ENCODE peak calls at places on chromosome 11, in seven cellular contexts. One of them, this sample, is unnamed.

GRCh38 chr11:36672815-36673450 is 74.9 kb upstream of the RAG2 start:
- DNase-seq in GM12878: no peak
- DNase-seq in HepG2: peak; percentile 55
- DNase-seq in H1: no peak
- DNase-seq in K562: peak; percentile 55
- DNase-seq in HCT116: peak; percentile 38
- DNase-seq in SK-N-SH: peak; percentile 33
- DNase-seq in this sample: peak; percentile 79

GRCh38 chr11:2746401-2747230 is 46.8 kb upstream of the KCNQ1OT1 start:
- DNase-seq in HCT116: no peak
- DNase-seq in GM12878: no peak
- DNase-seq in K562: no peak
- DNase-seq in SK-N-SH: peak; percentile 87
- DNase-seq in HepG2: no peak
- DNase-seq in H1: no peak
- DNase-seq in this sample: no peak

GRCh38 chr11:12413141-12414055 is 36.0 kb downstream of the PARVA start:
- DNase-seq in HCT116: no peak
- DNase-seq in SK-N-SH: no peak
- DNase-seq in HepG2: no peak
- DNase-seq in GM12878: no peak
- DNase-seq in H1: no peak
- DNase-seq in K562: no peak
- DNase-seq in this sample: no peak

GRCh38 chr11:93234602-93235207 is 36.9 kb upstream of the SLC36A4 start:
- DNase-seq in HepG2: peak; percentile 61
- DNase-seq in K562: peak; percentile 73
- DNase-seq in SK-N-SH: peak; percentile 78
- DNase-seq in GM12878: peak; percentile 42
- DNase-seq in H1: peak; percentile 49
- DNase-seq in HCT116: peak; percentile 61
- DNase-seq in this sample: peak; percentile 56

GRCh38 chr11:86869966-86870570 is 69.7 kb downstream of the PRSS23 start:
- DNase-seq in GM12878: no peak
- DNase-seq in SK-N-SH: peak; percentile 69
- DNase-seq in H1: peak; percentile 10
- DNase-seq in K562: peak; percentile 78
- DNase-seq in HepG2: peak; percentile 29
- DNase-seq in HCT116: peak; percentile 41
- DNase-seq in this sample: peak; percentile 72

GRCh38 chr11:93444671-93445073 is 98.5 kb downstream of the SMCO4 start:
- DNase-seq in GM12878: no peak
- DNase-seq in H1: peak; percentile 69
- DNase-seq in HCT116: no peak
- DNase-seq in SK-N-SH: no peak
- DNase-seq in K562: peak; percentile 68
- DNase-seq in HepG2: peak; percentile 60
- DNase-seq in this sample: no peak

GRCh38 chr11:121933694-121934093 is 182.3 kb downstream of the BLID start:
- DNase-seq in H1: no peak
- DNase-seq in GM12878: no peak
- DNase-seq in HepG2: no peak
- DNase-seq in SK-N-SH: no peak
- DNase-seq in K562: no peak
- DNase-seq in HCT116: no peak
- DNase-seq in this sample: no peak

GRCh38 chr11:105821366-105821765 is 200.7 kb downstream of the MSANTD4 start:
- DNase-seq in GM12878: no peak
- DNase-seq in K562: no peak
- DNase-seq in HCT116: no peak
- DNase-seq in HepG2: no peak
- DNase-seq in SK-N-SH: no peak
- DNase-seq in H1: no peak
- DNase-seq in this sample: no peak

GRCh38 chr11:8268530-8269461 is 5.1 kb upstream of the LMO1 start:
- DNase-seq in K562: no peak
- DNase-seq in SK-N-SH: peak; percentile 83
- DNase-seq in HCT116: no peak
- DNase-seq in H1: no peak
- DNase-seq in HepG2: no peak
- DNase-seq in GM12878: no peak
- DNase-seq in this sample: no peak

GRCh38 chr11:19370100-19370861 is 129.5 kb upstream of the E2F8 start:
- DNase-seq in HepG2: no peak
- DNase-seq in HCT116: no peak
- DNase-seq in H1: no peak
- DNase-seq in SK-N-SH: no peak
- DNase-seq in K562: no peak
- DNase-seq in GM12878: no peak
- DNase-seq in this sample: peak; percentile 86

GRCh38 chr11:27649800-27650199 is 50.5 kb downstream of the BDNF start:
- DNase-seq in SK-N-SH: no peak
- DNase-seq in K562: no peak
- DNase-seq in HepG2: no peak
- DNase-seq in H1: no peak
- DNase-seq in GM12878: no peak
- DNase-seq in HCT116: no peak
- DNase-seq in this sample: no peak

GRCh38 chr11:74683279-74683871 is 47.9 kb downstream of the CHRDL2 start:
- DNase-seq in HepG2: no peak
- DNase-seq in GM12878: no peak
- DNase-seq in K562: no peak
- DNase-seq in SK-N-SH: peak; percentile 87
- DNase-seq in HCT116: no peak
- DNase-seq in H1: no peak
- DNase-seq in this sample: no peak

GRCh38 chr11:31800398-31801265 is 10.5 kb downstream of the PAX6 start:
- DNase-seq in SK-N-SH: no peak
- DNase-seq in GM12878: no peak
- DNase-seq in K562: no peak
- DNase-seq in H1: no peak
- DNase-seq in HepG2: no peak
- DNase-seq in HCT116: no peak
- DNase-seq in this sample: no peak

GRCh38 chr11:26187639-26188038 is 144.3 kb upstream of the ANO3 start:
- DNase-seq in K562: no peak
- DNase-seq in HepG2: peak; percentile 62
- DNase-seq in GM12878: no peak
- DNase-seq in H1: no peak
- DNase-seq in HCT116: no peak
- DNase-seq in SK-N-SH: no peak
- DNase-seq in this sample: no peak

GRCh38 chr11:44578279-44578678 is 12.8 kb downstream of the CD82 start:
- DNase-seq in K562: no peak
- DNase-seq in SK-N-SH: no peak
- DNase-seq in GM12878: no peak
- DNase-seq in H1: no peak
- DNase-seq in HepG2: no peak
- DNase-seq in HCT116: no peak
- DNase-seq in this sample: no peak

GRCh38 chr11:86575208-86575855 is 97.1 kb downstream of the ME3 start:
- DNase-seq in H1: no peak
- DNase-seq in SK-N-SH: no peak
- DNase-seq in GM12878: no peak
- DNase-seq in K562: no peak
- DNase-seq in HepG2: no peak
- DNase-seq in HCT116: no peak
- DNase-seq in this sample: no peak

GRCh38 chr11:121722431-121723256 is 269.9 kb upstream of the SORL1-AS1 start:
- DNase-seq in HepG2: peak; percentile 87
- DNase-seq in GM12878: no peak
- DNase-seq in K562: no peak
- DNase-seq in H1: peak; percentile 33
- DNase-seq in HCT116: no peak
- DNase-seq in SK-N-SH: peak; percentile 82
- DNase-seq in this sample: peak; percentile 37

GRCh38 chr11:125211191-125211953 is 46.8 kb downstream of the PKNOX2 start:
- DNase-seq in K562: no peak
- DNase-seq in H1: no peak
- DNase-seq in HepG2: no peak
- DNase-seq in SK-N-SH: no peak
- DNase-seq in HCT116: no peak
- DNase-seq in GM12878: no peak
- DNase-seq in this sample: peak; percentile 24

GRCh38 chr11:58629857-58630256 is 7.4 kb downstream of the CNTF start:
- DNase-seq in K562: peak; percentile 69
- DNase-seq in H1: no peak
- DNase-seq in HepG2: peak; percentile 60
- DNase-seq in SK-N-SH: peak; percentile 39
- DNase-seq in HCT116: peak; percentile 22
- DNase-seq in GM12878: no peak
- DNase-seq in this sample: peak; percentile 69

GRCh38 chr11:127612602-127613001 is 612.0 kb upstream of the KIRREL3 start:
- DNase-seq in H1: no peak
- DNase-seq in SK-N-SH: no peak
- DNase-seq in HepG2: no peak
- DNase-seq in GM12878: no peak
- DNase-seq in HCT116: no peak
- DNase-seq in K562: no peak
- DNase-seq in this sample: no peak

GRCh38 chr11:7964873-7965272 is 374 bp downstream of the NLRP10 start:
- DNase-seq in HepG2: no peak
- DNase-seq in K562: no peak
- DNase-seq in H1: no peak
- DNase-seq in GM12878: no peak
- DNase-seq in SK-N-SH: no peak
- DNase-seq in HCT116: no peak
- DNase-seq in this sample: no peak

GRCh38 chr11:81030186-81030585 is 1589.4 kb upstream of the TENM4 start:
- DNase-seq in HepG2: no peak
- DNase-seq in K562: no peak
- DNase-seq in HCT116: no peak
- DNase-seq in SK-N-SH: no peak
- DNase-seq in GM12878: no peak
- DNase-seq in H1: no peak
- DNase-seq in this sample: no peak

GRCh38 chr11:82523141-82523540 is 210.5 kb downstream of the FAM181B start:
- DNase-seq in HCT116: no peak
- DNase-seq in SK-N-SH: no peak
- DNase-seq in K562: no peak
- DNase-seq in H1: no peak
- DNase-seq in GM12878: no peak
- DNase-seq in HepG2: no peak
- DNase-seq in this sample: no peak

GRCh38 chr11:47552086-47552580 is 799 bp downstream of the CELF1 start:
- DNase-seq in GM12878: no peak
- DNase-seq in HepG2: peak; percentile 12
- DNase-seq in K562: peak; percentile 46
- DNase-seq in H1: no peak
- DNase-seq in SK-N-SH: peak; percentile 52
- DNase-seq in HCT116: no peak
- DNase-seq in this sample: no peak

GRCh38 chr11:17386331-17387084 is 2.0 kb downstream of the KCNJ11 start:
- DNase-seq in HCT116: peak; percentile 18
- DNase-seq in SK-N-SH: peak; percentile 74
- DNase-seq in GM12878: no peak
- DNase-seq in H1: peak; percentile 31
- DNase-seq in K562: peak; percentile 81
- DNase-seq in HepG2: peak; percentile 43
- DNase-seq in this sample: no peak

GRCh38 chr11:40062616-40063015 is 1396.8 kb downstream of the LRRC4C start:
- DNase-seq in HCT116: no peak
- DNase-seq in SK-N-SH: no peak
- DNase-seq in K562: no peak
- DNase-seq in GM12878: no peak
- DNase-seq in HepG2: no peak
- DNase-seq in H1: no peak
- DNase-seq in this sample: no peak

GRCh38 chr11:31798057-31799035 is 12.8 kb downstream of the PAX6 start:
- DNase-seq in HepG2: no peak
- DNase-seq in K562: no peak
- DNase-seq in SK-N-SH: peak; percentile 67
- DNase-seq in HCT116: no peak
- DNase-seq in GM12878: no peak
- DNase-seq in H1: no peak
- DNase-seq in this sample: no peak

GRCh38 chr11:11074686-11075370 is 217.0 kb upstream of the ZBED5 start:
- DNase-seq in H1: no peak
- DNase-seq in HepG2: no peak
- DNase-seq in SK-N-SH: no peak
- DNase-seq in GM12878: no peak
- DNase-seq in K562: no peak
- DNase-seq in HCT116: no peak
- DNase-seq in this sample: no peak
- TF ChIP-seq JUND in H1: no peak
- TF ChIP-seq JUND in HepG2: no peak
- TF ChIP-seq JUND in SK-N-SH: no peak
- TF ChIP-seq JUND in GM12878: no peak
- TF ChIP-seq JUND in K562: no peak
- TF ChIP-seq JUND in HCT116: no peak
- TF ChIP-seq JUND in this sample: no peak

GRCh38 chr11:33558097-33558496 is 142.5 kb downstream of the C11orf91 start:
- DNase-seq in H1: no peak
- DNase-seq in GM12878: no peak
- DNase-seq in K562: no peak
- DNase-seq in SK-N-SH: no peak
- DNase-seq in HCT116: no peak
- DNase-seq in HepG2: no peak
- DNase-seq in this sample: no peak
- TF ChIP-seq JUND in H1: no peak
- TF ChIP-seq JUND in GM12878: no peak
- TF ChIP-seq JUND in K562: no peak
- TF ChIP-seq JUND in SK-N-SH: no peak
- TF ChIP-seq JUND in HCT116: no peak
- TF ChIP-seq JUND in HepG2: no peak
- TF ChIP-seq JUND in this sample: no peak

GRCh38 chr11:927871-928270 is 2.2 kb downstream of the AP2A2 start:
- DNase-seq in HCT116: no peak
- DNase-seq in H1: no peak
- DNase-seq in SK-N-SH: no peak
- DNase-seq in HepG2: no peak
- DNase-seq in K562: no peak
- DNase-seq in GM12878: no peak
- DNase-seq in this sample: no peak
- TF ChIP-seq JUND in HCT116: no peak
- TF ChIP-seq JUND in H1: no peak
- TF ChIP-seq JUND in SK-N-SH: no peak
- TF ChIP-seq JUND in HepG2: no peak
- TF ChIP-seq JUND in K562: no peak
- TF ChIP-seq JUND in GM12878: no peak
- TF ChIP-seq JUND in this sample: no peak

GRCh38 chr11:76789443-76789719 is 6.2 kb downstream of the TSKU start:
- DNase-seq in HepG2: no peak
- DNase-seq in K562: no peak
- DNase-seq in HCT116: no peak
- DNase-seq in GM12878: no peak
- DNase-seq in H1: no peak
- DNase-seq in SK-N-SH: peak; percentile 4
- DNase-seq in this sample: no peak
- TF ChIP-seq JUND in HepG2: no peak
- TF ChIP-seq JUND in K562: no peak
- TF ChIP-seq JUND in HCT116: no peak
- TF ChIP-seq JUND in GM12878: no peak
- TF ChIP-seq JUND in H1: no peak
- TF ChIP-seq JUND in SK-N-SH: no peak
- TF ChIP-seq JUND in this sample: no peak

GRCh38 chr11:68878022-68878421 is 25.6 kb downstream of the MRPL21 start:
- DNase-seq in H1: no peak
- DNase-seq in SK-N-SH: no peak
- DNase-seq in GM12878: no peak
- DNase-seq in K562: no peak
- DNase-seq in HCT116: no peak
- DNase-seq in HepG2: peak; percentile 34
- DNase-seq in this sample: no peak
- TF ChIP-seq JUND in H1: no peak
- TF ChIP-seq JUND in SK-N-SH: no peak
- TF ChIP-seq JUND in GM12878: no peak
- TF ChIP-seq JUND in K562: no peak
- TF ChIP-seq JUND in HCT116: no peak
- TF ChIP-seq JUND in HepG2: peak; percentile 21
- TF ChIP-seq JUND in this sample: no peak

This sample was measured in T47D.